ENCODE peak calls at places on chromosomes 2 and 18, in ten cellular contexts. V is SJSA1; Q is GM23338; F is heart right ventricle; K is neural progenitor cell; H is CD8-positive, alpha-beta T cell; P is stomach; Z is K562; D is upper lobe of right lung; M is naive thymus-derived CD4-positive, alpha-beta T cell. A is an unnamed sample.

GRCh38 chr2:120231974-120232635 is 8.9 kb upstream of the TMEM185B start:
- DNase-seq in V (no peak), Q (no peak), F (peak; percentile 45), K (no peak), H (peak; percentile 27), P (peak; percentile 60), Z (peak; percentile 41), D (no peak), M (peak; percentile 82), A (no peak)

GRCh38 chr18:11005528-11005927 is 143.8 kb downstream of the PIEZO2 start:
- DNase-seq in V (peak; percentile 87), Q (no peak), F (no peak), K (peak; percentile 6), H (no peak), P (peak; percentile 65), Z (no peak), D (no peak), M (no peak), A (no peak)

GRCh38 chr2:7840651-7841380 is 841.0 kb upstream of the ID2 start:
- DNase-seq in V (peak; percentile 87), Q (no peak), F (no peak), K (no peak), H (no peak), P (no peak), Z (no peak), D (no peak), M (no peak), A (no peak)

GRCh38 chr2:43266692-43267091 is 40.3 kb upstream of the ZFP36L2 start:
- DNase-seq in V (peak; percentile 56), Q (no peak), F (peak; percentile 54), K (no peak), H (no peak), P (peak; percentile 40), Z (no peak), D (peak; percentile 82), M (no peak), A (no peak)

GRCh38 chr18:58535340-58536186 is 93.3 kb downstream of the ALPK2 start:
- DNase-seq in V (no peak), Q (no peak), F (no peak), K (no peak), H (no peak), P (no peak), Z (no peak), D (no peak), M (no peak), A (no peak)

GRCh38 chr2:49003206-49003605 is 151.1 kb downstream of the FSHR start:
- DNase-seq in V (no peak), Q (no peak), F (no peak), K (no peak), H (no peak), P (no peak), Z (no peak), D (no peak), M (no peak), A (no peak)

GRCh38 chr2:12320027-12320734 is 396.6 kb upstream of the TRIB2 start:
- DNase-seq in V (no peak), Q (no peak), F (no peak), K (no peak), H (no peak), P (no peak), Z (no peak), D (no peak), M (no peak), A (no peak)

GRCh38 chr2:216341151-216341550 is 31.1 kb downstream of the MARCHF4 start:
- DNase-seq in V (peak; percentile 41), Q (no peak), F (no peak), K (no peak), H (no peak), P (no peak), Z (no peak), D (no peak), M (no peak), A (no peak)

GRCh38 chr2:233912799-233913423 is 4.3 kb upstream of the TRPM8 start:
- DNase-seq in V (peak; percentile 56), Q (peak; percentile 85), F (no peak), K (peak; percentile 70), H (no peak), P (no peak), Z (peak; percentile 12), D (no peak), M (no peak), A (no peak)

GRCh38 chr2:74457549-74458131 is 598 bp upstream of the WBP1 start:
- DNase-seq in V (no peak), Q (peak; percentile 87), F (peak; percentile 63), K (peak; percentile 86), H (peak; percentile 71), P (peak; percentile 74), Z (no peak), D (peak; percentile 87), M (peak; percentile 78), A (peak; percentile 83)

GRCh38 chr2:211473116-211473515 is 916.7 kb downstream of the CPS1 start:
- DNase-seq in V (no peak), Q (no peak), F (no peak), K (no peak), H (no peak), P (no peak), Z (no peak), D (no peak), M (no peak), A (no peak)

GRCh38 chr2:118696786-118697465 is 150.5 kb downstream of the EN1 start:
- DNase-seq in V (peak; percentile 71), Q (no peak), F (no peak), K (no peak), H (no peak), P (no peak), Z (no peak), D (no peak), M (no peak), A (no peak)

GRCh38 chr18:21264651-21265050 is 22.6 kb downstream of the GREB1L start:
- DNase-seq in V (no peak), Q (peak; percentile 60), F (no peak), K (peak; percentile 81), H (no peak), P (no peak), Z (no peak), D (no peak), M (no peak), A (peak; percentile 41)

GRCh38 chr2:27655155-27655951 is 8.1 kb downstream of the SUPT7L start:
- DNase-seq in V (peak; percentile 56), Q (peak; percentile 11), F (no peak), K (peak; percentile 6), H (no peak), P (no peak), Z (no peak), D (no peak), M (no peak), A (peak; percentile 47)

GRCh38 chr2:54871457-54872103 is 148.1 kb downstream of the EML6 start:
- DNase-seq in V (no peak), Q (no peak), F (no peak), K (no peak), H (no peak), P (no peak), Z (no peak), D (no peak), M (no peak), A (no peak)

GRCh38 chr2:172105715-172106124 is 3.0 kb upstream of the DLX2 start:
- DNase-seq in V (peak; percentile 33), Q (peak; percentile 42), F (no peak), K (peak; percentile 33), H (no peak), P (no peak), Z (peak; percentile 10), D (no peak), M (no peak), A (no peak)
- H3K4me3 ChIP-seq in V (no peak overlapping the region), Q (peak overlapping the region; percentile 52), F (no peak overlapping the region), K (peak overlapping the region; percentile 45), H (no peak overlapping the region), P (no peak overlapping the region), Z (no peak overlapping the region), D (no peak overlapping the region), M (no peak overlapping the region), A (no peak overlapping the region)

GRCh38 chr2:181312515-181312927 is 144.7 kb upstream of the ITGA4 start:
- DNase-seq in V (no peak), Q (no peak), F (no peak), K (no peak), H (no peak), P (no peak), Z (no peak), D (no peak), M (no peak), A (no peak)

GRCh38 chr2:181311841-181312240 is 145.3 kb upstream of the ITGA4 start:
- DNase-seq in V (no peak), Q (no peak), F (no peak), K (no peak), H (no peak), P (no peak), Z (no peak), D (no peak), M (no peak), A (no peak)

GRCh38 chr2:181309576-181309975 is 147.6 kb upstream of the ITGA4 start:
- DNase-seq in V (no peak), Q (no peak), F (no peak), K (no peak), H (no peak), P (no peak), Z (no peak), D (no peak), M (no peak), A (no peak)

GRCh38 chr2:181309161-181309560 is 148.0 kb upstream of the ITGA4 start:
- DNase-seq in V (no peak), Q (no peak), F (no peak), K (no peak), H (no peak), P (no peak), Z (no peak), D (no peak), M (no peak), A (no peak)

GRCh38 chr2:181310967-181311366 is 146.2 kb upstream of the ITGA4 start:
- DNase-seq in V (no peak), Q (no peak), F (no peak), K (no peak), H (no peak), P (no peak), Z (no peak), D (no peak), M (no peak), A (no peak)
- H3K4me1 ChIP-seq in V (peaks cover 14% of the 10 kb centered on the region), Q (peaks cover 7% of the 10 kb centered on the region), F (peaks cover 53% of the 10 kb centered on the region), K (peaks cover 9% of the 10 kb centered on the region), H (peaks cover 81% of the 10 kb centered on the region), P (no peaks in the 10 kb centered on the region), Z (no peaks in the 10 kb centered on the region), D (no peaks in the 10 kb centered on the region), M (peaks cover 47% of the 10 kb centered on the region), A (peaks cover 5% of the 10 kb centered on the region)

GRCh38 chr2:217937446-217937845 is 65.3 kb downstream of the TNS1 start:
- DNase-seq in V (no peak), Q (peak; percentile 29), F (peak; percentile 80), K (no peak), H (no peak), P (peak; percentile 47), Z (no peak), D (peak; percentile 57), M (no peak), A (no peak)
- H3K4me3 ChIP-seq in V (no peak overlapping the region), Q (no peak overlapping the region), F (no peak overlapping the region), K (no peak overlapping the region), H (no peak overlapping the region), P (peak overlapping the region; percentile 55), Z (no peak overlapping the region), D (peak overlapping the region; percentile 86), M (no peak overlapping the region), A (no peak overlapping the region)

DNA sequence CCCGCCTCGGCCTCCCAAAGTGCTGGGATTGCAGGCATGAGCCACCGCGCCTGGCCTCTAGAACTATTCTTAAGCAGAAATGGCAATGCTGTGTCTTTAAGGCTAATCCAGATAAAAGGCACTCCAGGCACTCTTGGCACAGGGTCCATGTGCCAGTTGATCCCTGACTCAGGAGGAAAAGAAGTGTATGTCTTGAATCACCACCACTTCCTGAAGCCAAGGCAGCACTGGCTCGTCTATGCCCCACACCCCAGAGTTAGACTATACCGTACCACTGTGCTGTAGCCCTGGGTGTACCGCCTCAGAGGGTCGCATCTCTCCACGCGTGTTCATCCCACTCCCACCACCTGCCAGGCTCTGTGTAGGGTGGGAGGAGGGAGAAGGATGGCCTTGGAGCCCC is 9.0 kb downstream of the TNFRSF11A start:
- DNase-seq in V (no peak), Q (no peak), F (no peak), K (no peak), H (no peak), P (peak; percentile 53), Z (no peak), D (no peak), M (no peak), A (no peak)
- H3K4me1 ChIP-seq in V (no peaks in the 10 kb centered on the region), Q (peaks cover 43% of the 10 kb centered on the region), F (peaks cover 42% of the 10 kb centered on the region), K (peaks cover 11% of the 10 kb centered on the region), H (peaks cover 11% of the 10 kb centered on the region), P (peaks cover 8% of the 10 kb centered on the region), Z (no peaks in the 10 kb centered on the region), D (peaks cover 19% of the 10 kb centered on the region), M (peaks cover 4% of the 10 kb centered on the region), A (peaks cover 8% of the 10 kb centered on the region)